ENCODE peak calls at places on chromosomes 16 and 17, in five cellular contexts. One of them, this sample, is unnamed.

GRCh38 chr16:56195151-56195550 is 3.9 kb downstream of the GNAO1 start:
- DNase-seq in pancreas: no peak
- DNase-seq in mucosa of descending colon: no peak
- DNase-seq in RWPE1: no peak
- DNase-seq in WTC11: no peak
- DNase-seq in this sample: no peak

GRCh38 chr16:47519037-47519436 is 57.9 kb downstream of the PHKB start:
- DNase-seq in WTC11: no peak
- DNase-seq in mucosa of descending colon: no peak
- DNase-seq in RWPE1: no peak
- DNase-seq in pancreas: no peak
- DNase-seq in this sample: no peak

GRCh38 chr16:48499822-48500440 is 110.0 kb downstream of the N4BP1 start:
- DNase-seq in WTC11: no peak
- DNase-seq in pancreas: no peak
- DNase-seq in RWPE1: peak; percentile 33
- DNase-seq in mucosa of descending colon: no peak
- DNase-seq in this sample: no peak

GRCh38 chr16:75443301-75443700 is 10.0 kb upstream of the CFDP1 start:
- DNase-seq in pancreas: no peak
- DNase-seq in RWPE1: no peak
- DNase-seq in WTC11: no peak
- DNase-seq in mucosa of descending colon: no peak
- DNase-seq in this sample: no peak

GRCh38 chr16:46932802-46933201 is 40.7 kb downstream of the DNAJA2 start:
- DNase-seq in mucosa of descending colon: no peak
- DNase-seq in pancreas: no peak
- DNase-seq in WTC11: peak; percentile 54
- DNase-seq in RWPE1: no peak
- DNase-seq in this sample: no peak

GRCh38 chr16:84889066-84889465 is 69.3 kb downstream of the CRISPLD2 start:
- DNase-seq in mucosa of descending colon: peak; percentile 34
- DNase-seq in WTC11: no peak
- DNase-seq in RWPE1: no peak
- DNase-seq in pancreas: no peak
- DNase-seq in this sample: no peak

GRCh38 chr17:65366102-65366844 is 195.2 kb downstream of the AXIN2 start:
- DNase-seq in RWPE1: no peak
- DNase-seq in WTC11: no peak
- DNase-seq in mucosa of descending colon: no peak
- DNase-seq in pancreas: no peak
- DNase-seq in this sample: no peak

GRCh38 chr16:47731252-47731651 is 270.1 kb downstream of the PHKB start:
- DNase-seq in WTC11: no peak
- DNase-seq in mucosa of descending colon: no peak
- DNase-seq in RWPE1: no peak
- DNase-seq in pancreas: no peak
- DNase-seq in this sample: no peak

GRCh38 chr16:73268311-73268997 is 220.5 kb upstream of the ZFHX3 start:
- DNase-seq in RWPE1: no peak
- DNase-seq in pancreas: no peak
- DNase-seq in WTC11: peak; percentile 50
- DNase-seq in mucosa of descending colon: no peak
- DNase-seq in this sample: no peak

DNA sequence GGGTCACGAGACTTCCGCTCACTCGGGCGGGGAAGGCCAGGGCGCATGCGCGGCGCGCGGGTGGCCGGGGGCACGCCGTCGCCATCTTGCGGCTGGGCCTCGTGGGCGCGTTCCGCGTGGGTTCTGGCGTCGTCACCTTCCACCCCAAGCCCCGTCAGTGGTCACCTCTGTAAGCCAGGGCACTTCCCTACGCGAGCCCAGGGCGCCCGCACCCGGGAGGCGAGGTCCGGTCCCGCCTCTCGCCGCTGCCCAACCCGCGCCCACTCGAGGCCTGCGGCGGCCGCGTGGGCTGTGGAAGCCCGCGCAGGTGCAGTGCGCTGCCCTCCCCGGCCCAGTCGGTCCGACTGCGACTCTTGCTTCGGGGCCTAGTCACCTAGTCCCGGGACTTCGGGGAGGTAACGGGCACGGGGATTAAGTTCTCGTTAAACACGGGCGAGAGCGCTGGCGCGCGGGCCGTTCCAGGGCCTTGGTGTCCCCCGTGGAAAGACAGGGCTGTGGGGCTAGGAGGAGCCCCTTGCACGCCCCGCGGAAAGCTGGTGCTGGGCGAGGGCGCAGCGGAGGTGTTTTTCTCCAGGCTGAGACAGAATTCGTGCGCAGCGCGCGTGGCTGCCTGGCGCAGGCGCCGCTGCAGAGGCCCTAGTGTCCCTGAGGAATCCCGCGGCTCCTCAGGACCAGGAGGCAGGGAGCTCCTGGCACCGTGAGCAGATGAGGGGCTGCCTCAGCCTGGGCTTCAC is 417 bp upstream of the ARHGDIA start:
- DNase-seq in RWPE1: peak; percentile 93
- DNase-seq in mucosa of descending colon: peak; percentile 97
- DNase-seq in WTC11: peak; percentile 82
- DNase-seq in pancreas: peak; percentile 93
- DNase-seq in this sample: peak; percentile 95
- TF ChIP-seq CTCF in RWPE1: peak; percentile 46
- TF ChIP-seq CTCF in mucosa of descending colon: peak; percentile 27
- TF ChIP-seq CTCF in WTC11: no peak
- TF ChIP-seq CTCF in pancreas: no peak
- TF ChIP-seq CTCF in this sample: no peak

DNA sequence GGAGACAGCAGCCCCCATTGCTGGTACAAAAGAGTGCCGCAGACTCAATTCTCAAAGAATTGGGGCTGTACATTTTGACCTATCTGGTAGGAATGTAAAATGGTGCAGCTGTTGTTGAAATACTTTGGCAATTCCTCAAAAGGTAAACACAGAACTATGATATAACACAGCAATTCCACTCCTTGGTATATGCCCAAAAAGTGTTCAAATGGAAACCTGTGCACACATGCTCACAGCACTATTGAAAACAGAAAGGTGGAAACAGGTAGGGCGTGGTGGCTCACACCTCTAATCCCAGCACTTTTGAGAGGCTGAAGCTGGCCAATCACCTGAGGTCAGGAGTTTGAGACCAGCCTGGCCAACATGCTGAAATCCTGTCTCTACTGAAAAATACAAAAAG is 34.7 kb downstream of the ANKRD11 start:
- DNase-seq in WTC11: no peak
- DNase-seq in RWPE1: no peak
- DNase-seq in mucosa of descending colon: no peak
- DNase-seq in pancreas: no peak
- DNase-seq in this sample: no peak
- TF ChIP-seq CTCF in WTC11: no peak
- TF ChIP-seq CTCF in RWPE1: no peak
- TF ChIP-seq CTCF in mucosa of descending colon: no peak
- TF ChIP-seq CTCF in pancreas: no peak
- TF ChIP-seq CTCF in this sample: no peak

DNA sequence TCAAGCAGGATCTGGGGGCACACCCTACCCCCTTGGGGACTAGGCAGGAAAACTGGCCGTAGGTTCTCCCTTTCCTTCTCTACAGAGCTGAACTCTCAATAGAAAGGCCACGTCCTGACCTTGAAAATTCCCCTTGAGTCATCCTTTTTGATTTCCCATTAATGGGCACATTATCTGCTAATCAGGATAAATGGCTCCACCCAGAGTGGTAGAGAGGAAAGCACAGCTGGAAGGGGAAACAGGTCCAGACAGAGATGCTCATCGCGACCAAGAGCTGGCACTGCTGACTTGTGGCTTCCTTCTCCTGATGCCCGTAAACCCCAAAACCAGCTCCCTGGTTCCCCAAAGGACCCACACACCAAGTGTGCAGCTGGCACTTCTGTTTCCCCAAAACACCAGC is 206.5 kb upstream of the CDH5 start:
- DNase-seq in WTC11: no peak
- DNase-seq in pancreas: no peak
- DNase-seq in mucosa of descending colon: no peak
- DNase-seq in RWPE1: peak; percentile 16
- DNase-seq in this sample: no peak
- TF ChIP-seq CTCF in WTC11: no peak
- TF ChIP-seq CTCF in pancreas: no peak
- TF ChIP-seq CTCF in mucosa of descending colon: no peak
- TF ChIP-seq CTCF in RWPE1: no peak
- TF ChIP-seq CTCF in this sample: no peak

GRCh38 chr17:74814453-74814852 is 38.3 kb upstream of the NAT9 start:
- DNase-seq in RWPE1: peak; percentile 9
- DNase-seq in WTC11: no peak
- DNase-seq in pancreas: no peak
- DNase-seq in mucosa of descending colon: no peak
- DNase-seq in this sample: no peak
- TF ChIP-seq CTCF in RWPE1: no peak
- TF ChIP-seq CTCF in WTC11: no peak
- TF ChIP-seq CTCF in pancreas: no peak
- TF ChIP-seq CTCF in mucosa of descending colon: no peak
- TF ChIP-seq CTCF in this sample: no peak

GRCh38 chr17:37188157-37188556 is 187.6 kb upstream of the C17orf78 start:
- DNase-seq in pancreas: no peak
- DNase-seq in WTC11: no peak
- DNase-seq in RWPE1: no peak
- DNase-seq in mucosa of descending colon: no peak
- DNase-seq in this sample: no peak

GRCh38 chr17:37191219-37191618 is 184.6 kb upstream of the C17orf78 start:
- DNase-seq in WTC11: no peak
- DNase-seq in mucosa of descending colon: no peak
- DNase-seq in pancreas: no peak
- DNase-seq in RWPE1: no peak
- DNase-seq in this sample: no peak

GRCh38 chr17:37194208-37194607 is 181.6 kb upstream of the C17orf78 start:
- DNase-seq in mucosa of descending colon: no peak
- DNase-seq in pancreas: no peak
- DNase-seq in RWPE1: no peak
- DNase-seq in WTC11: no peak
- DNase-seq in this sample: no peak

GRCh38 chr17:37187262-37187661 is 188.5 kb upstream of the C17orf78 start:
- DNase-seq in WTC11: no peak
- DNase-seq in pancreas: no peak
- DNase-seq in mucosa of descending colon: no peak
- DNase-seq in RWPE1: no peak
- DNase-seq in this sample: no peak

DNA sequence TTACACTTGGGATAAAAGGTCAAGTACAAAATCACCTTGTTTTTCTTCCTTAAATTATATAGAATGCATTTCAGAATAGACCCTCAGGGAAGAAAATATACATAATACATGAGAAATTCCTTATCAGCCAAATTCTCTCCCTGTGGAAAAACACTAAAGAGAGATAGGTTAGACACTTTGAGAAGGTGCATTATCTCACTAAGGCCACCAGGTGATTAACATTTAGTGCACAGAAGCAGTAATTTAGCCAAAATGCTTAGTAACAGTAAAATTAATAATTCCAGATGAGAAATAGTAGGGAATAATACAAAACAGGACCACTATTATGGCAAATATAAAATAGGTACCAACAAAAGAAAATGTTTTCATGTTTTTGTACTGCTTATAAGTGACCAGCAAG is 185.3 kb upstream of the C17orf78 start:
- DNase-seq in WTC11: no peak
- DNase-seq in pancreas: no peak
- DNase-seq in RWPE1: no peak
- DNase-seq in mucosa of descending colon: no peak
- DNase-seq in this sample: no peak
- TF ChIP-seq CTCF in WTC11: no peak
- TF ChIP-seq CTCF in pancreas: no peak
- TF ChIP-seq CTCF in RWPE1: no peak
- TF ChIP-seq CTCF in mucosa of descending colon: no peak
- TF ChIP-seq CTCF in this sample: peak; percentile 63

GRCh38 chr17:79830303-79830702 is 8.9 kb downstream of the CBX4 start:
- DNase-seq in pancreas: no peak
- DNase-seq in mucosa of descending colon: no peak
- DNase-seq in WTC11: peak; percentile 54
- DNase-seq in RWPE1: no peak
- DNase-seq in this sample: no peak

GRCh38 chr17:79833110-79833450 is 6.2 kb downstream of the CBX4 start:
- DNase-seq in pancreas: no peak
- DNase-seq in WTC11: no peak
- DNase-seq in mucosa of descending colon: no peak
- DNase-seq in RWPE1: no peak
- DNase-seq in this sample: no peak

GRCh38 chr17:79832211-79833109 is 6.8 kb downstream of the CBX4 start:
- DNase-seq in WTC11: peak; percentile 58
- DNase-seq in pancreas: peak; percentile 57
- DNase-seq in mucosa of descending colon: peak; percentile 65
- DNase-seq in RWPE1: no peak
- DNase-seq in this sample: no peak

GRCh38 chr17:79830763-79831366 is 8.4 kb downstream of the CBX4 start:
- DNase-seq in mucosa of descending colon: no peak
- DNase-seq in pancreas: peak; percentile 36
- DNase-seq in RWPE1: no peak
- DNase-seq in WTC11: no peak
- DNase-seq in this sample: no peak

DNA sequence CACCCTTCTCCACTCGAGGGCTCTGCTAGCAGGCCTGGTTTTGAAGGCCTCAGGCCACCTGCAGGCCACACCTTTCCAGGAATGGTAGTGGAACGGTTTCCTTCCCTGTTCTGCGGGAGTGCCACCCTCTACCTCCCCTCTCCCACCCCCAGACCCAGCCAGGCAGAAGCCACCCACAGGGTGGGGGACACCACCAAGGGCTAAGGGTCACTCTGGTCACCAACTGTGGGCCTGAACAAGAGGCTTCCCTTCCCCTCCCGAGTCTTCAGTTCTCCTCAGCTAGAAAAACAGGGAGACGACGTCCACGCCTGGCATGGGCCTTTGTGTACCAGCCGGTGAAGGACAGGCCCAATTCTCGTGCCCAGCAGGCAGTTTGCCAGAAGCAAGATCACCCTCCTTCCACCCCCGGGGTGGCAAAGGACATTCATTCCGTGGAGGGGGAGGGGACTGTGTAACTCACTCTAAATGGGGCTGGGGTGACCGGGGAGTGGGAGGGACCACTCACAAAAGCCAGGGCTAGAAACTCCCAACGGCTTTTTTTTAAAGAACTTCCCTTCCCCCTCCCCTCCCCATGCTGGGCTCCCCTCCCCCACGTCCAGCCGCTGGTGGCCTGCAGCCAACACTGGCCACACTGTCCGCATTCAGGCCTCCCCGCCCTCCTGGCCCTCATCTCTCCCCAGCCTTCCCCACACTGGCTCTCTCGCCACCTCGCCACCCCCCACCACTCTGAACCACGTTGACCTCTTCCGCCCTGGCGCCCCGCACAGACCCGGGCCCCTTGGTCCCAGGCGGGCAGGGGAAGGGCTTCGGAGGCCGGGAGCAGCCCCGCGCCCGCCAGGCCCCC is 7.7 kb downstream of the CBX4 start:
- DNase-seq in pancreas: peak; percentile 85
- DNase-seq in mucosa of descending colon: peak; percentile 68
- DNase-seq in RWPE1: no peak
- DNase-seq in WTC11: peak; percentile 49
- DNase-seq in this sample: no peak
- TF ChIP-seq CTCF in pancreas: no peak
- TF ChIP-seq CTCF in mucosa of descending colon: no peak
- TF ChIP-seq CTCF in RWPE1: no peak
- TF ChIP-seq CTCF in WTC11: no peak
- TF ChIP-seq CTCF in this sample: no peak

GRCh38 chr16:27642753-27643152 is 92.8 kb downstream of the KATNIP start:
- DNase-seq in pancreas: no peak
- DNase-seq in mucosa of descending colon: no peak
- DNase-seq in RWPE1: no peak
- DNase-seq in WTC11: peak; percentile 49
- DNase-seq in this sample: no peak
- TF ChIP-seq CTCF in pancreas: no peak
- TF ChIP-seq CTCF in mucosa of descending colon: no peak
- TF ChIP-seq CTCF in RWPE1: no peak
- TF ChIP-seq CTCF in WTC11: peak; percentile 29
- TF ChIP-seq CTCF in this sample: peak; percentile 60

GRCh38 chr17:49191917-49192741 is 18.2 kb downstream of the GNGT2 start:
- DNase-seq in mucosa of descending colon: peak; percentile 92
- DNase-seq in WTC11: peak; percentile 91
- DNase-seq in RWPE1: peak; percentile 61
- DNase-seq in pancreas: peak; percentile 86
- DNase-seq in this sample: peak; percentile 93
- TF ChIP-seq CTCF in mucosa of descending colon: no peak
- TF ChIP-seq CTCF in WTC11: no peak
- TF ChIP-seq CTCF in RWPE1: peak; percentile 49
- TF ChIP-seq CTCF in pancreas: no peak
- TF ChIP-seq CTCF in this sample: no peak